ENCODE peak calls at places on chromosomes 12 and 14, in five cellular contexts. B is SK-N-SH, T is GM23338, L is HCT116, V is endothelial cell of umbilical vein. M is an unnamed sample.

GRCh38 chr14:43765474-43765873 is 741.6 kb downstream of the FSCB start:
- DNase-seq in V (no peak), L (no peak), T (no peak), B (no peak), M (no peak)

GRCh38 chr14:99568567-99569560 is 35.1 kb downstream of the CCDC85C start:
- DNase-seq in T (no peak), V (peak), L (no peak), B (no peak), M (no peak)

GRCh38 chr14:104293851-104294627 is 155.7 kb downstream of the KIF26A start:
- DNase-seq in V (no peak), B (no peak), L (no peak), T (peak), M (no peak)

GRCh38 chr12:4269279-4269991 is 4.1 kb upstream of the CCND2 start:
- DNase-seq in V (peak), L (no peak), T (peak), B (peak), M (no peak)

GRCh38 chr14:88791629-88792571 is 853 bp downstream of the EML5 start:
- DNase-seq in L (no peak), T (peak), V (no peak), B (peak), M (no peak)

GRCh38 chr14:34688470-34689206 is 25.8 kb downstream of the CFL2 start:
- DNase-seq in V (no peak), T (no peak), B (no peak), L (no peak), M (no peak)

GRCh38 chr14:99271951-99272668 is at the start of gene BCL11B:
- DNase-seq in V (peak), B (peak), T (peak), L (peak), M (peak)

GRCh38 chr12:14554281-14555008 is 13.2 kb downstream of the PLBD1 start:
- DNase-seq in T (no peak), B (no peak), L (peak), V (no peak), M (no peak)

GRCh38 chr14:22438742-22439141 is 150.3 kb downstream of the DAD1 start:
- DNase-seq in B (no peak), L (no peak), V (no peak), T (no peak), M (no peak)

GRCh38 chr14:74653386-74654138 is 41.5 kb upstream of the LTBP2 start:
- DNase-seq in V (no peak), T (no peak), L (no peak), B (no peak), M (no peak)

GRCh38 chr12:103373088-103373523 is 122.7 kb downstream of the C12orf42 start:
- DNase-seq in V (no peak), B (no peak), T (no peak), L (no peak), M (no peak)

GRCh38 chr12:111818340-111818739 is 23.7 kb upstream of the MAPKAPK5 start:
- DNase-seq in L (no peak), T (no peak), V (no peak), B (no peak), M (no peak)

GRCh38 chr14:104893435-104894207 is 28.6 kb downstream of the CEP170B start:
- DNase-seq in L (no peak), B (no peak), V (no peak), T (no peak), M (no peak)

GRCh38 chr12:3641428-3641883 is 111.5 kb downstream of the CRACR2A start:
- DNase-seq in T (no peak), V (peak), L (no peak), B (no peak), M (no peak)

GRCh38 chr14:30620178-30620577 is 1.9 kb upstream of the SCFD1 start:
- DNase-seq in T (no peak), V (no peak), B (no peak), L (no peak), M (peak)

GRCh38 chr12:120783197-120783596 is 57.6 kb downstream of the ACADS start:
- DNase-seq in V (peak), T (no peak), B (no peak), L (peak), M (no peak)

GRCh38 chr14:54312166-54312801 is 84.5 kb upstream of the CDKN3 start:
- DNase-seq in L (peak), B (no peak), T (peak), V (peak), M (no peak)

GRCh38 chr12:122086088-122086487 is 7.5 kb downstream of the MLXIP start:
- DNase-seq in B (no peak), T (no peak), V (no peak), L (no peak), M (no peak)

GRCh38 chr14:86510503-86510902 is 980.6 kb downstream of the FLRT2 start:
- DNase-seq in L (no peak), T (no peak), V (no peak), B (no peak), M (no peak)

GRCh38 chr12:51186465-51186864 is 13.5 kb upstream of the TFCP2 start:
- DNase-seq in B (peak), V (no peak), T (no peak), L (no peak), M (no peak)

GRCh38 chr12:95218852-95219171 is 1.2 kb downstream of the VEZT start:
- DNase-seq in B (no peak), V (no peak), L (no peak), T (peak), M (no peak)

GRCh38 chr12:91877022-91877421 is 268.6 kb downstream of the BTG1 start:
- DNase-seq in V (peak), B (no peak), T (no peak), L (no peak), M (peak)

GRCh38 chr14:68285421-68286179 is 466.0 kb downstream of the RAD51B start:
- DNase-seq in L (no peak), T (no peak), V (no peak), B (no peak), M (peak)

GRCh38 chr12:120225852-120226640 is 25.1 kb upstream of the RPLP0 start:
- DNase-seq in L (no peak), B (no peak), V (no peak), T (peak), M (no peak)

GRCh38 chr12:93888964-93889363 is 211.8 kb downstream of the CRADD start:
- DNase-seq in V (no peak), B (peak), T (no peak), L (no peak), M (no peak)

GRCh38 chr12:12115531-12115930 is 44.8 kb downstream of the BCL2L14 start:
- DNase-seq in B (no peak), V (no peak), L (no peak), T (no peak), M (no peak)

GRCh38 chr14:68291820-68292219 is 472.2 kb downstream of the RAD51B start:
- DNase-seq in V (no peak), L (peak), T (peak), B (no peak), M (no peak)

GRCh38 chr14:93234798-93235197 is 27.7 kb downstream of the UBR7 start:
- DNase-seq in B (no peak), V (no peak), L (no peak), T (no peak), M (no peak)

GRCh38 chr12:96452271-96452922 is 37.0 kb upstream of the CFAP54 start:
- DNase-seq in L (no peak), B (no peak), T (no peak), V (no peak), M (no peak)

GRCh38 chr12:96454396-96454795 is 35.0 kb upstream of the CFAP54 start:
- DNase-seq in V (no peak), L (no peak), B (no peak), T (no peak), M (no peak)

GRCh38 chr12:96462571-96463280 is 26.7 kb upstream of the CFAP54 start:
- DNase-seq in V (no peak), B (no peak), L (no peak), T (peak), M (no peak)

GRCh38 chr12:96456265-96456974 is 33.0 kb upstream of the CFAP54 start:
- DNase-seq in V (no peak), L (no peak), B (no peak), T (no peak), M (peak)

DNA sequence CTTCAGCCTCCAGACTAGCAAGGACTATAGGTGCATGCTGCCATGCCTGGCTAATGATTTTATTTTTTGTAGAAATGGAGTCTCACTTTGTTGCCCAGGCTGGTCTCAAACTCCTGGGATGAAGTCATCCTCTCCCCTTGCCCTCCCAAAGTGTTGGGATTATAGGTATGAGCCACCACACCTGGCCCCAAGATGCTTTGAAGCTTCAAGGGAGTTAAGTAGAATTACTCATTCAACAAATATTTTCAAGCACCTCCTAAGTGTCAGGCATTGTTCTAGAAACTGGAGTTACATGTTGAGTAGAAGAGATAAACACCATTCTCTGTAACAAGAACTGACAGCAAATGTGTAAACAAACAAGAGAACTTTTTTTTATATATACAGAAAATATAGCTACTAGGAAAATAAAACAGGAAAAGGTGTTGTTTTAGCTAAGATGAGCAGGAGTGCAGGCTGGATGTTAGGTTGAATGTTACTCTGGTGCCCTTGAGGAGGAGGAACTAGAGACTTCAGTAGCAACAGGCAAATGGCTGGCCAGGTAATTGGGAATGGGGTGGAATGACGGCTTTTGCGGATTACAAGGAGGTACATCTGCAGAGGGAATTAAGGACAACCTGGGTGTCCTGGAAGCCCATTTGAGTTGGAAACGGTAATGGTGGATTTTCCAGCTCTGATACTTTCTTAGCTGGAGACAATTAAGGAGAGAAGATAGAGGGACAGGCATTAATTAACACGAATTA is 32.0 kb upstream of the CFAP54 start:
- DNase-seq in T (peak), B (no peak), L (peak), V (peak), M (no peak)
- H2AFZ ChIP-seq in T (peak), B (no peak), L (peak), V (no peak), M (no peak)

GRCh38 chr12:57086951-57087688 is 1.8 kb upstream of the NAB2 start:
- DNase-seq in B (peak), L (peak), V (peak), T (peak), M (no peak)
- TF ChIP-seq POLR2AphosphoS5 in B (no peak), L (peak), V (no peak), T (no peak), M (peak)

GRCh38 chr14:58617619-58618018 is 20.1 kb upstream of the DACT1 start:
- DNase-seq in V (no peak), B (no peak), L (no peak), T (no peak), M (no peak)
- H2AFZ ChIP-seq in V (no peak), B (no peak), L (no peak), T (no peak), M (no peak)

DNA sequence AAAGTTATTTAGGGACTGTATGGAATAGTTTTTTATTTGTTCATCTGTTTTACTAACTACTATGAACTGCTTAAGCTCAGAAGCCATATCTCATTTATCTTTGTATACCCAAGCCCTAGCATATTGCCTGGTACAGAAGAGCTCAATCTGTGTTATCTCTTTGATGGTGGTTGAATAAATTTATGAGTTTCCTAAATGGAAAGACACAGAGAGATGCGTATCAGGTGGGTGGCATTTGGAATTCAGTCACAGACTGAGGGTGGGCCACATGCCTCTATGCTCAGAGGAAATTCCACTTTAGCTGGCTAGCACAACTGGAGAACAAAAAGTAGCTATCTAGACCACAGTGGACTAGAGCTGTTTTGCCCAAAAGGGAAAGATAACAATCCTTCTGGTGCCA is 145.5 kb downstream of the SLC6A15 start:
- DNase-seq in B (peak), V (no peak), T (no peak), L (no peak), M (no peak)
- TF ChIP-seq POLR2AphosphoS5 in B (no peak), V (no peak), T (no peak), L (no peak), M (no peak)

GRCh38 chr12:19576421-19576925 is 137.2 kb downstream of the AEBP2 start:
- DNase-seq in B (no peak), L (no peak), T (no peak), V (peak), M (no peak)

GRCh38 chr12:19577131-19577530 is 137.8 kb downstream of the AEBP2 start:
- DNase-seq in V (peak), B (no peak), T (no peak), L (no peak), M (no peak)

GRCh38 chr12:19574606-19575005 is 135.3 kb downstream of the AEBP2 start:
- DNase-seq in V (peak), L (no peak), T (peak), B (peak), M (no peak)

GRCh38 chr12:19573866-19574265 is 134.6 kb downstream of the AEBP2 start:
- DNase-seq in L (no peak), B (no peak), V (no peak), T (no peak), M (no peak)

GRCh38 chr12:19575307-19576243 is 136.3 kb downstream of the AEBP2 start:
- DNase-seq in L (peak), V (peak), T (no peak), B (peak), M (no peak)
- H2AFZ ChIP-seq in L (no peak), V (peak), T (no peak), B (peak), M (no peak)

DNA sequence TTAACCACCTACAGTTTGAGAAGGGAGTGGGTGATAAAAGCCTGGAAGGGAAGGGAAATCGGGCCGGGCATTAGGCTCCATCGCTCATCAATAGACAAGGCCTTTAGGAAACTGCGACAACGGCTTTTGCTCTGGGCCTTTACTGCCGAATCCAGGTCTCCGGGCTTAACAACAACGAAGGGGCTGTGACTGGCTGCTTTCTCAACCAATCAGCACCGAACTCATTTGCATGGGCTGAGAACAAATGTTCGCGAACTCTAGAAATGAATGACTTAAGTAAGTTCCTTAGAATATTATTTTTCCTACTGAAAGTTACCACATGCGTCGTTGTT is 263 bp upstream of the RNU7-1 start:
- DNase-seq in V (no peak), B (peak), T (peak), L (peak), M (no peak)
- TF ChIP-seq POLR2AphosphoS5 in V (no peak), B (no peak), T (no peak), L (no peak), M (no peak)

DNA sequence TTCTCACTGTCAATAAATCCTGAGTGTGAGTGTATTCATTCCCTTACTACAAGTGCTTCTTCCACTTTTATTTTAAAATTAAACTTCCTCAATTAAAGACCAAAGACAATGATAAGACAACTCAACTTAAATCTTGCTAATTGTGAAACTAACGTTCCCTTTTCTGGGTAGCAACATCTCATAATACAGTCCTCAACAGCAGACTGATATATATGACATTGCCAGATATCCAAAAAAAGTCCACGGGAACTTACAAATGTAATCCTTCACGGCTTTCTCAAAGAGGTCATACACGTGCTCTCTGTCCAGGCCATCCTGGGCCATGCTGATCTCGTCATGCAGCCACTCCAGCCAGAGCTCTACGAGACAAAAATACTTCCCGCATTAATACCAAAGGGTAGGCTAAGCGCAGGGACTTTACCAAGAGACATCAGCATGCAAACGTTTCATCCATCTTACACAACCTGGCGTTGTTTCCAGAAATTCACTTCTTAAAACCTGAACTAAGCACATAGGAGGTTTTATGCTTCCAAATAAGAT is 13.3 kb downstream of the SART3 start:
- DNase-seq in L (no peak), V (no peak), T (no peak), B (no peak), M (no peak)
- H2AFZ ChIP-seq in L (no peak), V (no peak), T (no peak), B (no peak), M (no peak)

GRCh38 chr12:64801381-64801780 is 23.1 kb upstream of the TBC1D30 start:
- DNase-seq in L (no peak), T (peak), B (peak), V (peak), M (no peak)

GRCh38 chr12:64810831-64811230 is 13.6 kb upstream of the TBC1D30 start:
- DNase-seq in V (no peak), L (no peak), B (no peak), T (no peak), M (no peak)

GRCh38 chr12:64808110-64808509 is 16.3 kb upstream of the TBC1D30 start:
- DNase-seq in B (no peak), T (no peak), V (no peak), L (no peak), M (no peak)

GRCh38 chr12:64806173-64806572 is 18.3 kb upstream of the TBC1D30 start:
- DNase-seq in L (no peak), V (no peak), T (no peak), B (no peak), M (no peak)

DNA sequence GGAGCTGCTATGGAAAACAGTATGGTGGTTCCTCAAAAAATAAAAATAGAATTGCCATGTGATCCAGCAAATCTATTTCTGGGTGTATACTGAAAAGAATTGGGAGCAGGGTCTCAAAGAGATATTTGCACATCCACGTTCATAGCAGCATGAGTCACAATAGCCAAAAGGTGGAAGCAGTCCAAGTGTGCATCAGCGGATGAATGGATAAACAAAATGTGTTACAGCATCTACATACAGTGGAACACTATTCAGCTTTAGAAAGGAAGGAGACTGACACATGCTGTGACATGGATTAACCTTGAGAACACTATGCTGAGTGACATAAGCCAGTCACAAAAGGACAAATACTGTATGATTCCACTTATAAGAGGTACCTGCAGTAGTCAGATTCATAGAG is 17.9 kb upstream of the TBC1D30 start:
- DNase-seq in V (peak), L (no peak), B (no peak), T (no peak), M (no peak)
- TF ChIP-seq POLR2AphosphoS5 in V (no peak), L (no peak), B (no peak), T (no peak), M (no peak)

DNA sequence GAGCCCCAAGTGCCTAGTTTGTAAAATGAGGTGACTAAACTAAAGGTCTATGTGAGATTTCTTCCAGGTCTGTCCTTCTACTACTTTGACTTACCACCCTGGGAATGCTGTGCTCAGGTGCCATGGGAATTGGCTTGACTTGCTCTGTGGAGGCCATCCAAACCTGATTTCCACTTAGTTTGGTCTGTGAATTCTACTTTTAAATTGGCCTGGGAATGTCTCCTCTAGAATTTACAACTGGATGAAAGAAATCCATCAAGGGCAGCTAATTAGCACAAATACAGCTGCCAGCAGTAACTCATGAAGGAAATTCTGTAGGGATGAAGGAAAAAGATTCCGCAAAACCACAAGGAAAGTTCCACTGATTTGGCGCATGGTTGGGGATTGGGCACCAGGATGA is 31.7 kb upstream of the FRMD6 start:
- DNase-seq in T (no peak), B (no peak), L (no peak), V (no peak), M (no peak)
- H2AFZ ChIP-seq in T (no peak), B (no peak), L (no peak), V (no peak), M (no peak)

M was measured in GM12878.